ENCODE peak calls at places on chromosomes 2 and 18, in ten cellular contexts. N is activated CD4-positive, alpha-beta T cell treated with anti-CD3 and anti-CD28 coated beads for 36 hours; V is Panc1; D is right cardiac atrium; X is Right ventricle myocardium inferior; Y is activated T-cell treated with anti-CD3 and anti-CD28 coated beads, Interleukin-2, amount 50 U/mL, for 4 hours; R is body of pancreas; B is heart right ventricle; J is naive thymus-derived CD8-positive, alpha-beta T cell; W is naive thymus-derived CD4-positive, alpha-beta T cell. E is an unnamed sample.

GRCh38 chr18:9858642-9859041 is 27.1 kb upstream of the TXNDC2 start:
- ATAC-seq in J (no peak), R (no peak), Y (no peak), W (no peak), D (peak), V (no peak), N (no peak), X (no peak), B (peak), E (no peak)

GRCh38 chr2:54955358-54955673 is 94.9 kb downstream of the RTN4 start:
- ATAC-seq in B (no peak), N (no peak), X (no peak), Y (no peak), W (peak), D (no peak), V (peak), J (no peak), R (no peak), E (no peak)

GRCh38 chr2:160096414-160096813 is 34.0 kb upstream of the PLA2R1 start:
- ATAC-seq in W (peak), N (peak), V (no peak), X (no peak), D (no peak), J (no peak), B (no peak), Y (peak), R (no peak), E (peak)

GRCh38 chr18:74459877-74460276 is 2.8 kb upstream of the DIPK1C start:
- ATAC-seq in X (no peak), J (no peak), D (no peak), N (no peak), B (peak), W (no peak), R (no peak), Y (no peak), V (peak), E (no peak)

GRCh38 chr2:19898592-19899329 is 3.0 kb downstream of the TTC32 start:
- ATAC-seq in X (no peak), Y (no peak), D (no peak), N (no peak), W (no peak), B (no peak), R (no peak), J (no peak), V (no peak), E (no peak)

GRCh38 chr18:59050661-59051057 is 89.0 kb upstream of the SEC11C start:
- ATAC-seq in X (no peak), B (no peak), V (no peak), Y (no peak), J (no peak), N (no peak), D (no peak), R (no peak), W (no peak), E (no peak)

GRCh38 chr18:6746386-6746960 is 17.0 kb downstream of the ARHGAP28 start:
- ATAC-seq in B (no peak), R (no peak), D (no peak), J (no peak), X (no peak), N (no peak), Y (no peak), W (no peak), V (no peak), E (no peak)

GRCh38 chr2:211033765-211034164 is 477.4 kb downstream of the CPS1 start:
- ATAC-seq in V (no peak), W (no peak), J (no peak), R (no peak), D (no peak), N (no peak), X (no peak), B (no peak), Y (no peak), E (no peak)

GRCh38 chr2:60707750-60708371 is 48.2 kb upstream of the PAPOLG start:
- ATAC-seq in R (peak), X (peak), N (no peak), J (peak), Y (peak), W (peak), D (peak), B (peak), V (peak), E (peak)

GRCh38 chr18:35095983-35096676 is 54.9 kb downstream of the MAPRE2 start:
- ATAC-seq in V (no peak), Y (peak), N (peak), W (peak), X (no peak), B (no peak), J (no peak), R (no peak), D (no peak), E (no peak)

GRCh38 chr2:236782938-236783337 is 213.3 kb downstream of the ACKR3 start:
- ATAC-seq in B (no peak), V (no peak), W (no peak), Y (no peak), N (no peak), J (no peak), D (no peak), R (no peak), X (no peak), E (no peak)

GRCh38 chr2:60899230-60899891 is 18.0 kb downstream of the REL start:
- ATAC-seq in R (no peak), B (no peak), X (no peak), N (peak), V (no peak), J (peak), D (no peak), W (peak), Y (peak), E (no peak)

GRCh38 chr2:206614825-206615224 is 27.5 kb upstream of the FAM237A start:
- ATAC-seq in J (no peak), R (no peak), D (no peak), V (no peak), Y (no peak), N (no peak), W (no peak), X (no peak), B (no peak), E (peak)

GRCh38 chr2:144493027-144493809 is 26.7 kb downstream of the ZEB2 start:
- ATAC-seq in R (no peak), Y (peak), B (no peak), J (no peak), D (no peak), W (peak), X (no peak), V (no peak), N (peak), E (no peak)

E was measured in esophagus mucosa.